ENCODE peak calls at places on chromosome 2, in six cellular contexts. H is KBM-7, C is fibroblast of lung, I is RCC 7860, B is fibroblast of gingiva, A is kidney tubule cell. X is an unnamed sample.

GRCh38 chr2:64401501-64401880 is 52.5 kb upstream of the LGALSL start:
- DNase-seq in B (no peak), H (no peak), C (no peak), I (no peak), A (no peak), X (no peak)

GRCh38 chr2:57979158-57979557 is 67.4 kb upstream of the VRK2 start:
- DNase-seq in I (no peak), B (no peak), A (no peak), H (no peak), C (no peak), X (no peak)

GRCh38 chr2:150047731-150048130 is 439.7 kb downstream of the RND3 start:
- DNase-seq in I (no peak), C (no peak), B (no peak), A (no peak), H (no peak), X (no peak)

GRCh38 chr2:213152065-213152794 is 818 bp upstream of the IKZF2 start:
- DNase-seq in A (peak), I (no peak), B (peak), H (peak), C (peak), X (peak)

GRCh38 chr2:220166616-220167015 is 539.2 kb downstream of the SLC4A3 start:
- DNase-seq in C (no peak), A (no peak), H (no peak), B (peak), I (no peak), X (no peak)

GRCh38 chr2:39228413-39229209 is 15.2 kb downstream of the CDKL4 start:
- DNase-seq in I (no peak), H (peak), C (no peak), A (no peak), B (no peak), X (peak)

GRCh38 chr2:38409136-38409903 is 32.2 kb upstream of the ATL2 start:
- DNase-seq in I (no peak), A (no peak), H (no peak), C (no peak), B (peak), X (peak)

GRCh38 chr2:145744541-145745386 is 1224.8 kb upstream of the ZEB2 start:
- DNase-seq in B (peak), I (peak), A (peak), C (peak), H (no peak), X (no peak)

GRCh38 chr2:216183459-216183858 is 74.3 kb downstream of the XRCC5 start:
- DNase-seq in B (no peak), H (peak), I (no peak), C (no peak), A (no peak), X (no peak)

GRCh38 chr2:182625814-182626213 is 90.2 kb upstream of the DNAJC10 start:
- DNase-seq in I (no peak), B (no peak), C (no peak), H (no peak), A (no peak), X (no peak)

GRCh38 chr2:121796239-121796638 is 40.8 kb downstream of the TSN start:
- DNase-seq in B (no peak), A (peak), I (no peak), C (no peak), H (no peak), X (no peak)